ENCODE peak calls at places on chromosome 1, in ten cellular contexts. T is CD4-positive, CD25-positive, alpha-beta regulatory T cell; R is NCI-H1092 treated with DMSO at 0.1 percent for 48 hours; P is heart right ventricle; F is head of caudate nucleus; I is foreskin fibroblast; E is EL; M is activated CD4-positive, alpha-beta T cell treated with anti-CD3 and anti-CD28 coated beads for 24 hours; J is occipital lobe; Y is CD8-positive, alpha-beta memory T cell. D is an unnamed sample.

GRCh38 chr1:110060034-110060661 is 10.3 kb downstream of the ALX3 start:
- DNase-seq in R (no peak), P (peak; percentile 53), M (peak; percentile 70), T (peak; percentile 58), I (no peak), Y (peak; percentile 64), E (peak; percentile 37), F (no peak), J (no peak), D (peak; percentile 59)

GRCh38 chr1:17630048-17630830 is 90.7 kb downstream of the ARHGEF10L start:
- DNase-seq in T (no peak), I (peak; percentile 54), E (no peak), P (peak; percentile 61), Y (no peak), R (no peak), J (no peak), F (no peak), M (no peak), D (no peak)

GRCh38 chr1:165259706-165260105 is 96.8 kb downstream of the LMX1A start:
- DNase-seq in Y (no peak), I (no peak), F (no peak), M (no peak), T (no peak), E (no peak), J (no peak), R (no peak), P (no peak), D (no peak)

GRCh38 chr1:1305300-1306069 is 2.2 kb downstream of the ACAP3 start:
- DNase-seq in I (peak; percentile 93), J (peak; percentile 16), R (no peak), F (peak; percentile 33), M (peak; percentile 57), T (peak; percentile 53), Y (peak; percentile 63), E (peak; percentile 86), P (peak; percentile 73), D (peak; percentile 63)

GRCh38 chr1:25611843-25612242 is 4.7 kb upstream of the MAN1C1 start:
- DNase-seq in F (no peak), J (no peak), I (no peak), P (no peak), E (no peak), Y (no peak), R (no peak), T (no peak), M (no peak), D (no peak)

GRCh38 chr1:115258302-115258866 is 79.7 kb downstream of the NGF start:
- DNase-seq in P (no peak), T (no peak), R (no peak), I (peak; percentile 90), M (no peak), J (no peak), E (peak; percentile 83), F (no peak), Y (no peak), D (no peak)

GRCh38 chr1:39539252-39539790 is 37.3 kb downstream of the PABPC4 start:
- DNase-seq in F (peak; percentile 67), J (peak; percentile 21), Y (peak; percentile 30), P (peak; percentile 42), M (peak; percentile 10), I (peak; percentile 86), R (peak; percentile 38), T (no peak), E (peak; percentile 74), D (peak; percentile 39)

GRCh38 chr1:3012511-3013291 is 8.6 kb upstream of the ACTRT2 start:
- DNase-seq in J (peak; percentile 55), M (peak; percentile 40), E (no peak), R (no peak), P (peak; percentile 73), T (no peak), F (peak; percentile 78), I (no peak), Y (no peak), D (peak; percentile 33)

GRCh38 chr1:85068846-85069245 is 20.5 kb upstream of the MCOLN3 start:
- DNase-seq in E (no peak), Y (no peak), M (no peak), T (no peak), R (no peak), J (no peak), P (no peak), I (no peak), F (no peak), D (no peak)

D was measured in naive thymus-derived CD4-positive, alpha-beta T cell.